ENCODE peak calls at places on chromosomes 6 and 20, in four cellular contexts. U, P, N and T are unnamed samples.

GRCh38 chr6:106906227-106906626 is 68.3 kb downstream of the CD24 start:
- DNase-seq in P (no peak), U (no peak), N (no peak), T (no peak)

GRCh38 chr20:51767867-51768758 is at the start of gene ATP9A:
- DNase-seq in U (no peak), P (peak), N (peak), T (peak)

GRCh38 chr6:139475231-139475630 is 100.8 kb upstream of the CITED2 start:
- DNase-seq in P (no peak), N (no peak), U (no peak), T (no peak)

GRCh38 chr20:50118203-50118602 is 5.3 kb upstream of the UBE2V1 start:
- DNase-seq in N (no peak), U (no peak), P (no peak), T (no peak)

GRCh38 chr6:107663308-107663707 is 160.8 kb downstream of the SCML4 start:
- DNase-seq in U (no peak), N (no peak), P (no peak), T (no peak)

GRCh38 chr20:4026093-4026601 is 10.8 kb upstream of the RNF24 start:
- DNase-seq in U (no peak), N (no peak), P (no peak), T (no peak)

GRCh38 chr20:35674921-35675320 is 10.2 kb upstream of the CPNE1 start:
- DNase-seq in N (no peak), U (no peak), P (no peak), T (no peak)

GRCh38 chr6:64679411-64679810 is 1027.6 kb downstream of the EYS start:
- DNase-seq in N (no peak), U (no peak), P (no peak), T (no peak)

GRCh38 chr6:28425942-28426541 is 17.2 kb downstream of the ZSCAN23 start:
- DNase-seq in P (no peak), N (no peak), U (no peak), T (no peak)

GRCh38 chr6:146361367-146361924 is 182.2 kb upstream of the RAB32 start:
- DNase-seq in N (no peak), P (no peak), U (no peak), T (no peak)

GRCh38 chr6:22709804-22710203 is 140.4 kb downstream of the HDGFL1 start:
- DNase-seq in P (no peak), N (no peak), U (no peak), T (no peak)

GRCh38 chr6:111011360-111012142 is 29.7 kb downstream of the RPF2 start:
- DNase-seq in P (no peak), N (no peak), U (peak), T (no peak)

GRCh38 chr6:110589865-110590513 is 113.6 kb upstream of the SLC22A16 start:
- DNase-seq in U (no peak), P (no peak), N (no peak), T (no peak)

GRCh38 chr20:12217382-12217781 is 299.7 kb downstream of the BTBD3 start:
- DNase-seq in P (no peak), U (no peak), N (no peak), T (no peak)

GRCh38 chr6:113146878-113147277 is 710.3 kb upstream of the MARCKS start:
- DNase-seq in U (no peak), N (no peak), P (no peak), T (no peak)

GRCh38 chr20:37239026-37239451 is 22.6 kb downstream of the GHRH start:
- DNase-seq in U (no peak), P (no peak), N (no peak), T (no peak)

GRCh38 chr6:135299256-135299655 is 118.1 kb downstream of the MYB start:
- DNase-seq in P (no peak), N (no peak), U (no peak), T (no peak)

GRCh38 chr6:7540595-7540994 is 876 bp upstream of the DSP start:
- DNase-seq in P (no peak), N (no peak), U (no peak), T (no peak)

GRCh38 chr20:57514273-57514751 is 10.6 kb downstream of the CTCFL start:
- DNase-seq in N (no peak), P (peak), U (peak), T (peak)

GRCh38 chr6:142845143-142845571 is 99.8 kb downstream of the HIVEP2 start:
- DNase-seq in P (no peak), N (no peak), U (no peak), T (no peak)

GRCh38 chr20:62543470-62544302 is 67.9 kb upstream of the GATA5 start:
- DNase-seq in N (no peak), U (no peak), P (no peak), T (peak)

GRCh38 chr20:35972445-35972844 is 4.1 kb downstream of the CNBD2 start:
- DNase-seq in P (no peak), U (no peak), N (no peak), T (no peak)

GRCh38 chr20:57252559-57253162 is 13.8 kb downstream of the BMP7 start:
- DNase-seq in P (no peak), U (no peak), N (no peak), T (no peak)

GRCh38 chr6:4466769-4467480 is 309.3 kb upstream of the CDYL start:
- DNase-seq in P (no peak), U (no peak), N (no peak), T (no peak)

GRCh38 chr20:34017610-34018009 is 23.9 kb downstream of the RALY start:
- DNase-seq in N (no peak), P (no peak), U (no peak), T (no peak)

GRCh38 chr6:79077680-79078056 is 386 bp downstream of the PHIP start:
- DNase-seq in N (no peak), P (no peak), U (no peak), T (no peak)

GRCh38 chr6:36493859-36494258 is 51.1 kb downstream of the KCTD20 start:
- DNase-seq in N (no peak), U (no peak), P (no peak), T (no peak)

GRCh38 chr20:58722877-58723627 is 30.5 kb downstream of the NPEPL1 start:
- DNase-seq in P (peak), U (no peak), N (no peak), T (no peak)

GRCh38 chr6:130307752-130308361 is 58.0 kb upstream of the TMEM200A start:
- DNase-seq in U (no peak), N (no peak), P (no peak), T (no peak)

GRCh38 chr20:52536040-52536439 is 344.5 kb upstream of the ZFP64 start:
- DNase-seq in N (no peak), U (no peak), P (no peak), T (no peak)

GRCh38 chr6:154958469-154958868 is 36.6 kb upstream of the TIAM2 start:
- DNase-seq in P (no peak), U (no peak), N (no peak), T (no peak)

GRCh38 chr6:22765015-22765414 is 195.6 kb downstream of the HDGFL1 start:
- DNase-seq in U (no peak), N (no peak), P (no peak), T (no peak)

GRCh38 chr20:20721489-20721888 is 9.0 kb upstream of the RALGAPA2 start:
- DNase-seq in N (no peak), P (no peak), U (no peak), T (no peak)

GRCh38 chr6:149250982-149251381 is 66.5 kb upstream of the TAB2 start:
- DNase-seq in N (no peak), U (no peak), P (no peak), T (no peak)

GRCh38 chr6:72042088-72042487 is 155.7 kb downstream of the RIMS1 start:
- DNase-seq in U (no peak), P (no peak), N (no peak), T (no peak)

GRCh38 chr6:72035483-72035882 is 149.1 kb downstream of the RIMS1 start:
- DNase-seq in N (no peak), P (no peak), U (no peak), T (no peak)

GRCh38 chr6:72037006-72037405 is 150.7 kb downstream of the RIMS1 start:
- DNase-seq in P (no peak), U (no peak), N (no peak), T (no peak)

GRCh38 chr6:72035966-72036365 is 149.6 kb downstream of the RIMS1 start:
- DNase-seq in U (no peak), P (no peak), N (no peak), T (no peak)

DNA sequence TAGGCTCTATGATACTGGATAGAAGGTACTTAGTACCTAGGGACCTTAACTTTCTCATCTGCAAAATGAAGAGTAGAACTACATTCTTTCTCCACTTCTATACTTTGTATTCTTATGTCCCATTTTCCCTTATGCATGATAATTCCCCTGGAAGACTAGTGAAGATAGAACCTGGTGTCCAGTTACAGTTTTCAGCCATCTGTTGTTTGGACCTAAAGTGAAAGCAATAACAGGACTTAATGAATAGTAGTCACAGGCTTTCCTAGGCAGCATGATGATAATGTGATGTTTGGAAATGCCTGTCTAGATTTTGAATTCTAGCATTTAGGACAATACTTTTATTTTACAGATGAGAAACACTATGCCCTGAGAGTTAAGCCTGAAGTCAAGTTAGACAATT is 153.8 kb downstream of the RIMS1 start:
- DNase-seq in U (no peak), N (no peak), P (no peak), T (no peak)
- TF ChIP-seq CTCF in U (no peak), N (no peak), P (no peak), T (no peak)

GRCh38 chr6:104789770-104790190 is 69.9 kb downstream of the HACE1 start:
- DNase-seq in N (no peak), U (peak), P (no peak), T (no peak)
- TF ChIP-seq CTCF in N (no peak), U (peak), P (peak), T (peak)

GRCh38 chr6:150905769-150906168 is 40.3 kb downstream of the MTHFD1L start:
- DNase-seq in U (no peak), N (no peak), P (no peak), T (no peak)
- TF ChIP-seq CTCF in U (peak), N (no peak), P (peak), T (peak)

DNA sequence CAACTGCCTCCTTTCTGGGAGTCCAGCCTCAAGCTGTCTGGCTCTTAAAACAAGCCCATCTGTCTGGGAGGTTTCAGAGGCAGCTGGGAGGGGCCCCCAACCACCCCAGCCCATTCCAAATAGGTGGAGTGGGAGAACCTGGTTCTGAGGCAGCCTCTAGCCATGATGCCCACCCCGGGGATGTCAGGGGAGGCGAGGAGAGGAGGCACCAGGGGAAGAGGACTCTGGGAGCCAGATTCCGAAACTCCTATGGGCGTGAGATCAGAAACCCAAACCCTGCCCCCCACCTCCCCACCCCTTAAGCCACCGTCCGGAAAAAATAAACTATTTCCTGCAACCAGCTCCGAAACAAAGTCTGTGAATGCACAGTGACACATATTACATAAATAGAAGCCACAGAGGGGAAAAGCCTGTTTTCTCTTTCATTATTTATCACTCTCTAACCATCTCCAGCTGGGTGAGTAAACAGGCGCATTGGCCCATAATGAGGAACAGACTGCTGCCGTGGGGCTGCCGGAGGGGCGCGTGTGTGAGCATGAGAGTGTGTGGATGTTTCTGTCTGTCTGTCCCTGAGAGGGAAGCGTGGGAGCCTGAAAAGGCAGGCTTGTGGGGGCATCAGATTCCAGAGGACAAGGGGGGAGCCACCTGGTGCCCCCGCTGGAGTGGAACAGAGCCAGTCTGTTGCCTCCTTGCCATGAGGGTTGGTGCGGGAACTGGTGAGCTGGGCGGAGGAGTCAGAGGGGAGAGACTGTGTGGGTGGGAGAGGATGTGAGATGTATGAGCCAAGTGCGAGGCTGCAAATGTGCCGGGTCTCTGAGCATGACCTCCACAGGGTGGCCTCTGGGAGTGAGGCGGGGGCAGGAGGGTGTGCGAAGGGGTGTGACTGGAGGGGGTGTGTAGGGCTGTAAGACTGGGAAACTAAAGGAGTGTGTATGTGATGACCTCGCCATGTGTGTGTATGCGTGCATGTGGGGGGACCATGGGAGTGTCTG is 14.3 kb upstream of the FOXP4 start:
- DNase-seq in N (peak), U (no peak), P (no peak), T (no peak)
- TF ChIP-seq CTCF in N (no peak), U (no peak), P (no peak), T (no peak)

DNA sequence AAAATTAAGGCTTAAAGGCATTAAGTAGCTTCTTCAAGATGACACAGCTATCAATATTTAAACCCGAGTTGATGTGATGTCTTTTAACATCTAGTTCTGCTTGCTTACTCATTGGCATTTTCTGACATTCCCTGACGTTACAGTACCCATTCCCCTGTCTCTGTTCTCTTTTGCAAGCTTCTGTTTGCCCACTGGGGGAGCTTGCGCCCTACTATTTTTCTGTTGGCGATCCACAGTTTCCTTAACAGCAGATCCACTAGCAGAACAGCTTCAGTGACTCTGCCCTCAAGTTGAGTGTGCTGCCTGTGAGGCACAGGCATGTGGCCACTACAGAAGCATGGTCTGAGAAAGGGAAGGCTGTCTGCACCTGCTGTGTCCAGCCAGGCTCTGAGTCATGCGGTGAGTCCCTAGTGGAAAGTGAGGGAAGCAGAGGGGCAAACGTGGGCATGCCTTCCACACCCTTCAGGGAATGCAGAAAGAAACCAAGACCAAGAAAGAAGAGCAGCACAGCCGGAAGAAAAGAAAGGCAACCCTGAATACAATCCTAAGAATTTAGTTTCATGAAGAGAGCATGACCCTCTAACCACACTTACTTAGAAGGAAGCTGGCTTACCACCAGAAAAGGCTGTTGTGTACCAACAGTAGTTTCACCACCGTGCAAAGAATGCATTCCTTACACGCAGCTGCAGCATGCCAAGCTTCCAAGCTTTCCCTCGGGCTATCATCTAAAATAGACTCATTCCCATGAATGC is 97.7 kb upstream of the VGLL2 start:
- DNase-seq in U (peak), P (no peak), N (no peak), T (no peak)
- TF ChIP-seq CTCF in U (no peak), P (no peak), N (no peak), T (peak)